ENCODE peak calls at places on chromosome 13, in six cellular contexts. E is CD8-positive, alpha-beta T cell; C is PC-3; R is heart right ventricle; X is endodermal cell; L is bronchial epithelial cell. H is an unnamed sample.

GRCh38 chr13:79662882-79663281 is 181.9 kb downstream of the NDFIP2 start:
- DNase-seq in E (no peak), C (peak; percentile 19), R (peak; percentile 21), X (no peak), L (peak; percentile 34), H (no peak)

GRCh38 chr13:51926528-51926885 is 64.7 kb downstream of the CCDC70 start:
- DNase-seq in E (no peak), C (no peak), R (no peak), X (no peak), L (no peak), H (no peak)

GRCh38 chr13:36163809-36164308 is 32.7 kb upstream of the DCLK1 start:
- DNase-seq in E (no peak), C (peak; percentile 18), R (peak; percentile 53), X (no peak), L (peak; percentile 46), H (peak; percentile 33)

GRCh38 chr13:90416519-90416918 is 931.0 kb upstream of the MIR17HG start:
- DNase-seq in E (no peak), C (peak; percentile 6), R (no peak), X (peak; percentile 44), L (no peak), H (no peak)

GRCh38 chr13:32731576-32731975 is 145.3 kb downstream of the PDS5B start:
- DNase-seq in E (no peak), C (peak; percentile 58), R (no peak), X (no peak), L (peak; percentile 67), H (no peak)

GRCh38 chr13:33446821-33447481 is 161.4 kb upstream of the STARD13 start:
- DNase-seq in E (no peak), C (peak; percentile 75), R (no peak), X (no peak), L (peak; percentile 53), H (no peak)

GRCh38 chr13:49554387-49554786 is 31.0 kb downstream of the RCBTB1 start:
- DNase-seq in E (no peak), C (no peak), R (no peak), X (no peak), L (no peak), H (no peak)

GRCh38 chr13:43307221-43307920 is 284.0 kb downstream of the DNAJC15 start:
- DNase-seq in E (no peak), C (no peak), R (no peak), X (no peak), L (no peak), H (no peak)

GRCh38 chr13:48126944-48127814 is 32.3 kb upstream of the MED4 start:
- DNase-seq in E (peak; percentile 13), C (peak; percentile 66), R (peak; percentile 76), X (peak; percentile 78), L (peak; percentile 80), H (peak; percentile 57)

GRCh38 chr13:43720780-43721397 is 65.9 kb downstream of the ENOX1 start:
- DNase-seq in E (no peak), C (peak; percentile 73), R (no peak), X (no peak), L (peak; percentile 81), H (no peak)

GRCh38 chr13:31824705-31825512 is 85.6 kb downstream of the RXFP2 start:
- DNase-seq in E (no peak), C (peak; percentile 19), R (no peak), X (peak; percentile 48), L (peak; percentile 3), H (no peak)

GRCh38 chr13:29648760-29649159 is 53.3 kb upstream of the SLC7A1 start:
- DNase-seq in E (no peak), C (no peak), R (no peak), X (no peak), L (no peak), H (no peak)

GRCh38 chr13:33260168-33261098 is 25.1 kb downstream of the STARD13 start:
- DNase-seq in E (no peak), C (no peak), R (no peak), X (no peak), L (no peak), H (no peak)

GRCh38 chr13:77737583-77738200 is 40.2 kb downstream of the SLAIN1 start:
- DNase-seq in E (no peak), C (no peak), R (no peak), X (no peak), L (no peak), H (no peak)

GRCh38 chr13:20370815-20371421 is 138.8 kb upstream of the GJB6 start:
- DNase-seq in E (no peak), C (peak; percentile 98), R (no peak), X (no peak), L (peak; percentile 82), H (no peak)

GRCh38 chr13:30844548-30845296 is 61.3 kb upstream of the MEDAG start:
- DNase-seq in E (no peak), C (no peak), R (no peak), X (no peak), L (no peak), H (no peak)

GRCh38 chr13:78602561-78603239 is 652 bp downstream of the POU4F1 start:
- DNase-seq in E (no peak), C (no peak), R (no peak), X (peak; percentile 72), L (no peak), H (no peak)

GRCh38 chr13:38341149-38341692 is 8.4 kb upstream of the UFM1 start:
- DNase-seq in E (no peak), C (no peak), R (no peak), X (no peak), L (no peak), H (no peak)

GRCh38 chr13:63855457-63856118 is 2439.9 kb upstream of the PCDH20 start:
- DNase-seq in E (no peak), C (no peak), R (no peak), X (no peak), L (no peak), H (no peak)

GRCh38 chr13:112136095-112136494 is 69.1 kb downstream of the SOX1 start:
- DNase-seq in E (no peak), C (no peak), R (no peak), X (peak; percentile 20), L (no peak), H (no peak)

GRCh38 chr13:94232161-94232560 is 247.3 kb downstream of the DCT start:
- DNase-seq in E (no peak), C (no peak), R (no peak), X (no peak), L (no peak), H (no peak)

GRCh38 chr13:27988520-27988919 is at the start of gene URAD:
- DNase-seq in E (no peak), C (no peak), R (no peak), X (no peak), L (peak; percentile 57), H (no peak)

GRCh38 chr13:25756916-25757315 is 294.9 kb downstream of the SHISA2 start:
- DNase-seq in E (no peak), C (no peak), R (no peak), X (peak; percentile 62), L (no peak), H (no peak)
- TF ChIP-seq CTCF in E (no peak), C (peak; percentile 33), R (no peak), X (peak; percentile 73), L (no peak), H (no peak)

DNA sequence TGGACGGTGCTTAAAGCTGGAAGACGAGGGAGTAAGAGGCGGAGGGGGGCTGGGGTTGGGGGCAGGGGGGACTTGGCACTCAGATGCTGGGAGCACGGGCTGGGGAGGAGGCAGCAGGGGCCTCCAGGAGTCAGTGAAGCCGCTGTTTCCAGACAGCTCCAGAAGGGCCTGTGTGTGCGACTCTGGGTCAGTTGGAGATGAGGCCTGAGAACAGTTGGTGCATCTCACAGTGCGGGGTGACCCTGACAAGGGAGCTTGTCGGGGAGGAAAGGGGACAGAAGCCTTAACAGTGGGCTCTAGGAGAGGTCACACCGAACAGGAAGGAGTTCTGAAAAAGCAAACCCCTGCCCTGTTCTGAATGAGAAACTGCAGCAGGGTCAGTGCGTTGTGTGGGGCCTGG is 11.2 kb downstream of the NAXD start:
- DNase-seq in E (no peak), C (no peak), R (no peak), X (no peak), L (no peak), H (no peak)
- H3K36me3 ChIP-seq in E (peaks cover 19% of the 10 kb centered on the region), C (peaks cover 15% of the 10 kb centered on the region), R (peaks cover 4% of the 10 kb centered on the region), X (peaks cover 61% of the 10 kb centered on the region), L (peaks cover 21% of the 10 kb centered on the region), H (no peaks in the 10 kb centered on the region)

GRCh38 chr13:107685876-107686275 is 529.5 kb downstream of the LIG4 start:
- DNase-seq in E (no peak), C (no peak), R (no peak), X (no peak), L (no peak), H (no peak)
- TF ChIP-seq CTCF in E (no peak), C (no peak), R (no peak), X (no peak), L (no peak), H (no peak)

GRCh38 chr13:40946485-40946884 is 72.6 kb downstream of the ELF1 start:
- DNase-seq in E (no peak), C (no peak), R (no peak), X (no peak), L (no peak), H (no peak)
- H3K36me3 ChIP-seq in E (peaks cover 55% of the 10 kb centered on the region), C (peaks cover 5% of the 10 kb centered on the region), R (no peaks in the 10 kb centered on the region), X (peaks cover 40% of the 10 kb centered on the region), L (peaks cover 11% of the 10 kb centered on the region), H (no peaks in the 10 kb centered on the region)

GRCh38 chr13:113491418-113491883 is 940 bp upstream of the DCUN1D2 start:
- DNase-seq in E (no peak), C (peak; percentile 11), R (peak; percentile 34), X (peak; percentile 77), L (no peak), H (peak; percentile 42)

GRCh38 chr13:113491982-113492381 is 1.5 kb upstream of the DCUN1D2 start:
- DNase-seq in E (no peak), C (no peak), R (no peak), X (no peak), L (no peak), H (no peak)

GRCh38 chr13:113497217-113497616 is 6.7 kb upstream of the DCUN1D2 start:
- DNase-seq in E (no peak), C (no peak), R (no peak), X (no peak), L (no peak), H (no peak)

GRCh38 chr13:113493315-113493951 is 2.9 kb upstream of the DCUN1D2 start:
- DNase-seq in E (no peak), C (peak; percentile 92), R (no peak), X (no peak), L (peak; percentile 99), H (no peak)

GRCh38 chr13:113495494-113496251 is 5.2 kb upstream of the DCUN1D2 start:
- DNase-seq in E (no peak), C (no peak), R (no peak), X (peak; percentile 80), L (no peak), H (no peak)
- TF ChIP-seq CTCF in E (no peak), C (no peak), R (no peak), X (no peak), L (no peak), H (no peak)

GRCh38 chr13:114296448-114296847 is 15.0 kb downstream of the UPF3A start:
- DNase-seq in E (no peak), C (no peak), R (no peak), X (no peak), L (no peak), H (no peak)
- H3K36me3 ChIP-seq in E (peaks cover 24% of the 10 kb centered on the region), C (no peaks in the 10 kb centered on the region), R (no peaks in the 10 kb centered on the region), X (peaks cover 63% of the 10 kb centered on the region), L (peaks cover 13% of the 10 kb centered on the region), H (no peaks in the 10 kb centered on the region)

DNA sequence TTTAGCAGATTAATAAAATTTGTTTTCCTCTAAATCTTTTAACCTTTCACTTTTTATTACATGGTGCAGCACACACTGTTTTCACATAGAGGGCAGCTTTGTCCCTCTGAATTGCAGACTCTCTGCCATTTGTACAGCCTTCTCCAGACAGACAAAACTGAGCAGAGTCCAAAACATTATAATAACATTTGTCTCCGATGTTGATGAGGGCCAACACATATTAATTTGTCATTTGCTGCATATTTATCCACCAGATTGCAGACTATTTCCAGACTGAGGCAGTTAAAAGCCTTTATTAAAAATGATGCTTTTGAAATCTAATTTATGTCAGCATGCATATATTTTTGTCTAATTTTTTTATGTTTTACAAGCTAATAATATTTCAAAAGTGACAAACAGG is 1251.9 kb upstream of the SLC10A2 start:
- DNase-seq in E (no peak), C (peak; percentile 38), R (no peak), X (no peak), L (peak; percentile 22), H (no peak)
- TF ChIP-seq CTCF in E (no peak), C (peak; percentile 69), R (peak; percentile 54), X (peak; percentile 66), L (peak; percentile 20), H (no peak)